ENCODE peak calls at places on chromosomes 16 and 17, in five cellular contexts. D is tibial artery, U is fibroblast of lung, M is dorsolateral prefrontal cortex, Y is mesothelial cell of epicardium. X is an unnamed sample.

GRCh38 chr17:72611172-72611571 is 481.3 kb downstream of the SLC39A11 start:
- DNase-seq in D (no peak), U (no peak), M (no peak), Y (no peak), X (no peak)

GRCh38 chr17:57442914-57443571 is 186.7 kb downstream of the MSI2 start:
- DNase-seq in D (no peak), U (peak; percentile 82), M (peak; percentile 79), Y (no peak), X (no peak)

GRCh38 chr17:73710095-73710592 is 65.9 kb upstream of the SDK2 start:
- DNase-seq in D (no peak), U (peak; percentile 13), M (no peak), Y (peak; percentile 81), X (no peak)

GRCh38 chr17:80992077-80992947 is 671 bp downstream of the CHMP6 start:
- DNase-seq in D (no peak), U (no peak), M (no peak), Y (no peak), X (no peak)

GRCh38 chr16:78529881-78530280 is 430.4 kb downstream of the WWOX start:
- DNase-seq in D (no peak), U (no peak), M (no peak), Y (no peak), X (no peak)

GRCh38 chr16:89352091-89352681 is 134.7 kb downstream of the ZNF778 start:
- DNase-seq in D (no peak), U (no peak), M (peak; percentile 22), Y (no peak), X (no peak)

GRCh38 chr17:11391134-11391533 is 150.1 kb downstream of the SHISA6 start:
- DNase-seq in D (no peak), U (no peak), M (no peak), Y (no peak), X (no peak)

GRCh38 chr17:30819941-30820705 is 4.4 kb downstream of the CRLF3 start:
- DNase-seq in D (no peak), U (no peak), M (no peak), Y (no peak), X (no peak)

GRCh38 chr17:57665696-57666095 is 79.4 kb downstream of the CCDC182 start:
- DNase-seq in D (peak; percentile 28), U (no peak), M (peak; percentile 14), Y (no peak), X (no peak)

GRCh38 chr16:27242868-27243590 is 25.5 kb downstream of the NSMCE1 start:
- DNase-seq in D (peak; percentile 82), U (peak; percentile 94), M (peak; percentile 34), Y (no peak), X (peak; percentile 92)

GRCh38 chr17:59330314-59330942 is 1.0 kb upstream of the YPEL2 start:
- DNase-seq in D (peak; percentile 74), U (no peak), M (no peak), Y (no peak), X (no peak)

GRCh38 chr16:14240964-14241363 is 169.8 kb downstream of the MRTFB start:
- DNase-seq in D (no peak), U (no peak), M (no peak), Y (no peak), X (no peak)

GRCh38 chr16:76583466-76583865 is 306.3 kb downstream of the CNTNAP4 start:
- DNase-seq in D (no peak), U (no peak), M (peak; percentile 61), Y (peak; percentile 39), X (no peak)

GRCh38 chr17:10843806-10844205 is 5.9 kb upstream of the PIRT start:
- DNase-seq in D (no peak), U (peak; percentile 0), M (no peak), Y (no peak), X (no peak)

GRCh38 chr17:80844418-80844990 is 147.1 kb upstream of the CHMP6 start:
- DNase-seq in D (peak; percentile 37), U (peak; percentile 52), M (no peak), Y (no peak), X (no peak)

GRCh38 chr17:62807812-62808575 is at the start of gene MARCHF10:
- DNase-seq in D (no peak), U (peak; percentile 27), M (no peak), Y (peak; percentile 68), X (no peak)

GRCh38 chr17:78972507-78973105 is 7.1 kb downstream of the LGALS3BP start:
- DNase-seq in D (no peak), U (no peak), M (no peak), Y (no peak), X (no peak)

GRCh38 chr16:616771-617586 is 13.8 kb upstream of the WFIKKN1 start:
- DNase-seq in D (no peak), U (no peak), M (no peak), Y (no peak), X (no peak)

GRCh38 chr17:74282587-74283370 is 8.7 kb downstream of the DNAI2 start:
- DNase-seq in D (no peak), U (peak; percentile 72), M (no peak), Y (no peak), X (no peak)

GRCh38 chr17:3735515-3735914 is 11.8 kb downstream of the HASPIN start:
- DNase-seq in D (no peak), U (no peak), M (no peak), Y (no peak), X (no peak)

GRCh38 chr17:3729881-3730280 is 6.2 kb downstream of the HASPIN start:
- DNase-seq in D (no peak), U (no peak), M (no peak), Y (no peak), X (no peak)

GRCh38 chr17:3730881-3731429 is 7.3 kb downstream of the HASPIN start:
- DNase-seq in D (no peak), U (peak; percentile 67), M (no peak), Y (no peak), X (peak; percentile 12)

GRCh38 chr17:3727041-3727440 is 3.3 kb downstream of the HASPIN start:
- DNase-seq in D (no peak), U (no peak), M (no peak), Y (no peak), X (no peak)

GRCh38 chr17:3732171-3732570 is 8.5 kb downstream of the HASPIN start:
- DNase-seq in D (no peak), U (no peak), M (no peak), Y (no peak), X (peak; percentile 17)
- TF ChIP-seq CTCF in D (no peak), U (no peak), M (no peak), Y (no peak), X (peak; percentile 9)

GRCh38 chr16:56825821-56826220 is 39.2 kb upstream of the SLC12A3 start:
- DNase-seq in D (no peak), U (no peak), M (no peak), Y (no peak), X (no peak)

GRCh38 chr16:56824804-56825203 is 40.2 kb upstream of the SLC12A3 start:
- DNase-seq in D (no peak), U (no peak), M (no peak), Y (no peak), X (no peak)

GRCh38 chr16:56822966-56823739 is 41.9 kb upstream of the SLC12A3 start:
- DNase-seq in D (no peak), U (no peak), M (no peak), Y (no peak), X (no peak)

GRCh38 chr16:56828641-56829040 is 36.4 kb upstream of the SLC12A3 start:
- DNase-seq in D (no peak), U (peak; percentile 37), M (no peak), Y (no peak), X (no peak)

DNA sequence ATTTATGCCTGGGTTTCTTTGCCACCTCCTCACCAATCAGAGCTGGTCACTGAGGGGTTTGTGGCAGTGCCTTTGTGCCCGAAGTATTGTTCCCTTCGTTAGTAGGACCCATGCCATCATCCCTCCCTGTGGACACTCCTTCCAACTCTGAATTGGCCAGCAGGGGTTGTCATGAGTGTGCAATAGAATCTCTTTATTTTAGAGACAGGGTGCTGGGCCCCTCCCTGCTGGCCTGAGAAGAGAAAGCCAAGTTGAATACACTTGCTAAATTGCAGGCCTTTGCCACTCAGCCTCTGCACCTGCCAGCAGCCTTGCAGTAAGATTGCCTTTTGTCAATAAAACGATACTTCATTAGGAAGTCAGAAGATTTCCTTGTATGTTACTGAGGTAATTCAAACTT is 40.7 kb upstream of the SLC12A3 start:
- DNase-seq in D (no peak), U (peak; percentile 18), M (no peak), Y (no peak), X (no peak)
- TF ChIP-seq CTCF in D (no peak), U (no peak), M (no peak), Y (no peak), X (peak; percentile 41)

DNA sequence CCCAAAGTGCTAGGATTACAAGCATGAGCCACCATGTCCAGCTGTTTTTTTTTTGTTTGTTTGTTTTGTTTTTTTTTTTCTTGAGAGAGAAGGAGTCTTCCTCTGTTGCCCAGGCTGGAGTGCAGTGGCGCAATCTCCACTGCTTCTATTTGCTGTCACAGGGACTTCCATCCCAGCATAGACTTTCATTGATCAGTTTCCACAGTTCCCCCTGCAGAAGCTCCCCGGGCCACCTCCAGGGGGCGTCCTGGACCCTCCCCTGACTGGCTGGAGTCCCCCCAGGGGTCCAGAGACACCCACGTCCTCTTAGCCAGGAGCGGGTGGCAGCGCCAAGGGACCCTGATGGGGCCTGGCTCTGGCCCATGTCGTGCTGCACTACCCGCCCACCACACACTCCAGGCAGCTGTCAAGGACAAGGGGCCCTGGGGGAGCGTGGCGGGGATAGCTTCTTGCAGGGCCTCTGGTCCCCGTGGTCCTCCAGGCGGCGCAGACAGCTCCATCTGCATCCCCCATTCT is 3.1 kb upstream of the NPW start:
- DNase-seq in D (no peak), U (no peak), M (no peak), Y (no peak), X (no peak)
- TF ChIP-seq CTCF in D (no peak), U (peak; percentile 39), M (no peak), Y (peak; percentile 22), X (peak; percentile 71)

GRCh38 chr17:42424991-42425610 is 2.0 kb upstream of the CAVIN1 start:
- DNase-seq in D (peak; percentile 51), U (peak; percentile 35), M (no peak), Y (no peak), X (no peak)

GRCh38 chr17:42423766-42424165 is 710 bp upstream of the CAVIN1 start:
- DNase-seq in D (no peak), U (no peak), M (no peak), Y (no peak), X (no peak)

GRCh38 chr17:42431758-42432161 is 8.7 kb upstream of the CAVIN1 start:
- DNase-seq in D (no peak), U (no peak), M (no peak), Y (no peak), X (no peak)

GRCh38 chr17:42429726-42430464 is 6.8 kb upstream of the CAVIN1 start:
- DNase-seq in D (no peak), U (no peak), M (no peak), Y (no peak), X (no peak)

GRCh38 chr17:42428141-42428944 is 5.3 kb upstream of the CAVIN1 start:
- DNase-seq in D (no peak), U (peak; percentile 98), M (peak; percentile 51), Y (no peak), X (peak; percentile 99)
- TF ChIP-seq CTCF in D (peak; percentile 71), U (peak; percentile 81), M (peak; percentile 53), Y (no peak), X (peak; percentile 85)